ENCODE peak calls at places on chromosomes 7 and 10, in seven cellular contexts. One of them, this sample, is unnamed.

GRCh38 chr10:62638062-62638477 is 166.4 kb upstream of the ADO start:
- DNase-seq in NCI-H774: no peak
- DNase-seq in nephron progenitor cell: no peak
- DNase-seq in GM12891: no peak
- DNase-seq in NCI-H2171 treated with DMSO at 0.1 percent for 48 hours: no peak
- DNase-seq in body of pancreas: no peak
- DNase-seq in amniotic stem cell: no peak
- DNase-seq in this sample: no peak

GRCh38 chr10:30967654-30968421 is 63.8 kb downstream of the ZNF438 start:
- DNase-seq in NCI-H2171 treated with DMSO at 0.1 percent for 48 hours: no peak
- DNase-seq in amniotic stem cell: no peak
- DNase-seq in NCI-H774: no peak
- DNase-seq in body of pancreas: no peak
- DNase-seq in GM12891: no peak
- DNase-seq in nephron progenitor cell: no peak
- DNase-seq in this sample: no peak

GRCh38 chr7:29080803-29081202 is 65.5 kb downstream of the CPVL start:
- DNase-seq in body of pancreas: no peak
- DNase-seq in nephron progenitor cell: no peak
- DNase-seq in NCI-H2171 treated with DMSO at 0.1 percent for 48 hours: no peak
- DNase-seq in GM12891: no peak
- DNase-seq in amniotic stem cell: no peak
- DNase-seq in NCI-H774: no peak
- DNase-seq in this sample: no peak

GRCh38 chr10:102678842-102679289 is 34.6 kb downstream of the TRIM8 start:
- DNase-seq in body of pancreas: peak; percentile 78
- DNase-seq in NCI-H774: peak; percentile 19
- DNase-seq in amniotic stem cell: no peak
- DNase-seq in NCI-H2171 treated with DMSO at 0.1 percent for 48 hours: no peak
- DNase-seq in nephron progenitor cell: peak; percentile 85
- DNase-seq in GM12891: no peak
- DNase-seq in this sample: peak; percentile 93

GRCh38 chr7:24729365-24730017 is 27.8 kb downstream of the GSDME start:
- DNase-seq in nephron progenitor cell: no peak
- DNase-seq in body of pancreas: no peak
- DNase-seq in amniotic stem cell: no peak
- DNase-seq in NCI-H774: no peak
- DNase-seq in NCI-H2171 treated with DMSO at 0.1 percent for 48 hours: no peak
- DNase-seq in GM12891: no peak
- DNase-seq in this sample: no peak

GRCh38 chr10:62831346-62831745 is 15.2 kb upstream of the EGR2 start:
- DNase-seq in NCI-H2171 treated with DMSO at 0.1 percent for 48 hours: no peak
- DNase-seq in GM12891: no peak
- DNase-seq in amniotic stem cell: no peak
- DNase-seq in nephron progenitor cell: no peak
- DNase-seq in body of pancreas: no peak
- DNase-seq in NCI-H774: no peak
- DNase-seq in this sample: no peak

GRCh38 chr7:39595102-39595620 is 28.2 kb upstream of the RALA start:
- DNase-seq in body of pancreas: no peak
- DNase-seq in nephron progenitor cell: no peak
- DNase-seq in amniotic stem cell: no peak
- DNase-seq in GM12891: no peak
- DNase-seq in NCI-H774: no peak
- DNase-seq in NCI-H2171 treated with DMSO at 0.1 percent for 48 hours: no peak
- DNase-seq in this sample: no peak

GRCh38 chr10:60271319-60272040 is 118.2 kb downstream of the ANK3 start:
- DNase-seq in body of pancreas: no peak
- DNase-seq in GM12891: no peak
- DNase-seq in NCI-H774: no peak
- DNase-seq in amniotic stem cell: no peak
- DNase-seq in nephron progenitor cell: no peak
- DNase-seq in NCI-H2171 treated with DMSO at 0.1 percent for 48 hours: no peak
- DNase-seq in this sample: no peak

GRCh38 chr7:116798205-116798730 is 64.1 kb upstream of the CAPZA2 start:
- DNase-seq in NCI-H2171 treated with DMSO at 0.1 percent for 48 hours: no peak
- DNase-seq in GM12891: no peak
- DNase-seq in NCI-H774: no peak
- DNase-seq in nephron progenitor cell: no peak
- DNase-seq in body of pancreas: no peak
- DNase-seq in amniotic stem cell: no peak
- DNase-seq in this sample: no peak

GRCh38 chr10:91766676-91767075 is 31.6 kb upstream of the TNKS2 start:
- DNase-seq in NCI-H774: no peak
- DNase-seq in GM12891: no peak
- DNase-seq in NCI-H2171 treated with DMSO at 0.1 percent for 48 hours: no peak
- DNase-seq in nephron progenitor cell: no peak
- DNase-seq in body of pancreas: no peak
- DNase-seq in amniotic stem cell: no peak
- DNase-seq in this sample: no peak

GRCh38 chr7:65308300-65308678 is 65.4 kb upstream of the ZNF92 start:
- DNase-seq in NCI-H774: no peak
- DNase-seq in NCI-H2171 treated with DMSO at 0.1 percent for 48 hours: no peak
- DNase-seq in body of pancreas: no peak
- DNase-seq in nephron progenitor cell: no peak
- DNase-seq in amniotic stem cell: no peak
- DNase-seq in GM12891: no peak
- DNase-seq in this sample: no peak

GRCh38 chr7:151839511-151839921 is 37.4 kb downstream of the PRKAG2 start:
- DNase-seq in nephron progenitor cell: no peak
- DNase-seq in GM12891: no peak
- DNase-seq in amniotic stem cell: no peak
- DNase-seq in NCI-H774: no peak
- DNase-seq in NCI-H2171 treated with DMSO at 0.1 percent for 48 hours: no peak
- DNase-seq in body of pancreas: no peak
- DNase-seq in this sample: no peak

GRCh38 chr10:48608279-48608681 is 3.4 kb upstream of the ARHGAP22 start:
- DNase-seq in nephron progenitor cell: peak; percentile 51
- DNase-seq in amniotic stem cell: no peak
- DNase-seq in body of pancreas: peak; percentile 47
- DNase-seq in NCI-H774: peak; percentile 33
- DNase-seq in NCI-H2171 treated with DMSO at 0.1 percent for 48 hours: peak; percentile 46
- DNase-seq in GM12891: peak; percentile 67
- DNase-seq in this sample: peak; percentile 82

GRCh38 chr10:80289451-80290287 is at the start of gene MAT1A:
- DNase-seq in NCI-H774: peak; percentile 63
- DNase-seq in body of pancreas: peak; percentile 77
- DNase-seq in NCI-H2171 treated with DMSO at 0.1 percent for 48 hours: peak; percentile 34
- DNase-seq in GM12891: no peak
- DNase-seq in nephron progenitor cell: no peak
- DNase-seq in amniotic stem cell: no peak
- DNase-seq in this sample: peak; percentile 66

GRCh38 chr7:118949031-118949430 is 724.5 kb downstream of the ANKRD7 start:
- DNase-seq in amniotic stem cell: no peak
- DNase-seq in NCI-H2171 treated with DMSO at 0.1 percent for 48 hours: no peak
- DNase-seq in body of pancreas: no peak
- DNase-seq in nephron progenitor cell: no peak
- DNase-seq in GM12891: no peak
- DNase-seq in NCI-H774: no peak
- DNase-seq in this sample: no peak

GRCh38 chr10:52326382-52326781 is 12.3 kb downstream of the DKK1 start:
- DNase-seq in body of pancreas: no peak
- DNase-seq in NCI-H2171 treated with DMSO at 0.1 percent for 48 hours: no peak
- DNase-seq in amniotic stem cell: no peak
- DNase-seq in GM12891: no peak
- DNase-seq in NCI-H774: no peak
- DNase-seq in nephron progenitor cell: no peak
- DNase-seq in this sample: no peak

GRCh38 chr7:84637568-84638338 is 443.2 kb upstream of the SEMA3A start:
- DNase-seq in GM12891: no peak
- DNase-seq in NCI-H774: no peak
- DNase-seq in nephron progenitor cell: no peak
- DNase-seq in amniotic stem cell: peak; percentile 21
- DNase-seq in body of pancreas: no peak
- DNase-seq in NCI-H2171 treated with DMSO at 0.1 percent for 48 hours: no peak
- DNase-seq in this sample: no peak

GRCh38 chr10:116809528-116810500 is 39.5 kb upstream of the ENO4 start:
- DNase-seq in nephron progenitor cell: peak; percentile 52
- DNase-seq in NCI-H2171 treated with DMSO at 0.1 percent for 48 hours: peak; percentile 12
- DNase-seq in GM12891: no peak
- DNase-seq in amniotic stem cell: no peak
- DNase-seq in body of pancreas: peak; percentile 53
- DNase-seq in NCI-H774: peak; percentile 27
- DNase-seq in this sample: peak; percentile 73

GRCh38 chr10:124649209-124649608 is 95.0 kb downstream of the FAM53B start:
- DNase-seq in GM12891: no peak
- DNase-seq in amniotic stem cell: no peak
- DNase-seq in NCI-H774: no peak
- DNase-seq in body of pancreas: no peak
- DNase-seq in nephron progenitor cell: no peak
- DNase-seq in NCI-H2171 treated with DMSO at 0.1 percent for 48 hours: no peak
- DNase-seq in this sample: no peak

GRCh38 chr10:125284875-125285597 is 124.7 kb upstream of the CTBP2 start:
- DNase-seq in nephron progenitor cell: no peak
- DNase-seq in NCI-H774: no peak
- DNase-seq in amniotic stem cell: no peak
- DNase-seq in GM12891: no peak
- DNase-seq in NCI-H2171 treated with DMSO at 0.1 percent for 48 hours: peak; percentile 1
- DNase-seq in body of pancreas: no peak
- DNase-seq in this sample: peak; percentile 46

GRCh38 chr7:46969303-46970130 is 612.4 kb downstream of the TNS3 start:
- DNase-seq in body of pancreas: no peak
- DNase-seq in NCI-H2171 treated with DMSO at 0.1 percent for 48 hours: no peak
- DNase-seq in NCI-H774: no peak
- DNase-seq in GM12891: no peak
- DNase-seq in amniotic stem cell: no peak
- DNase-seq in nephron progenitor cell: no peak
- DNase-seq in this sample: no peak

GRCh38 chr10:121309164-121309563 is 289.1 kb downstream of the FGFR2 start:
- DNase-seq in nephron progenitor cell: no peak
- DNase-seq in NCI-H2171 treated with DMSO at 0.1 percent for 48 hours: no peak
- DNase-seq in NCI-H774: no peak
- DNase-seq in GM12891: no peak
- DNase-seq in body of pancreas: no peak
- DNase-seq in amniotic stem cell: no peak
- DNase-seq in this sample: no peak

GRCh38 chr10:93566435-93567276 is at the start of gene FFAR4:
- DNase-seq in body of pancreas: peak; percentile 48
- DNase-seq in NCI-H2171 treated with DMSO at 0.1 percent for 48 hours: no peak
- DNase-seq in nephron progenitor cell: peak; percentile 55
- DNase-seq in GM12891: no peak
- DNase-seq in NCI-H774: peak; percentile 27
- DNase-seq in amniotic stem cell: no peak
- DNase-seq in this sample: peak; percentile 64

GRCh38 chr10:87651801-87652200 is 7.9 kb upstream of the PAPSS2 start:
- DNase-seq in NCI-H2171 treated with DMSO at 0.1 percent for 48 hours: no peak
- DNase-seq in GM12891: no peak
- DNase-seq in nephron progenitor cell: no peak
- DNase-seq in NCI-H774: no peak
- DNase-seq in body of pancreas: no peak
- DNase-seq in amniotic stem cell: no peak
- DNase-seq in this sample: peak; percentile 41

GRCh38 chr7:24580283-24580946 is 7.2 kb downstream of the PALS2 start:
- DNase-seq in NCI-H774: no peak
- DNase-seq in body of pancreas: no peak
- DNase-seq in amniotic stem cell: no peak
- DNase-seq in GM12891: no peak
- DNase-seq in nephron progenitor cell: no peak
- DNase-seq in NCI-H2171 treated with DMSO at 0.1 percent for 48 hours: no peak
- DNase-seq in this sample: no peak

GRCh38 chr7:1961776-1962276 is 270.9 kb downstream of the MAD1L1 start:
- DNase-seq in GM12891: no peak
- DNase-seq in nephron progenitor cell: no peak
- DNase-seq in body of pancreas: no peak
- DNase-seq in NCI-H774: no peak
- DNase-seq in NCI-H2171 treated with DMSO at 0.1 percent for 48 hours: no peak
- DNase-seq in amniotic stem cell: peak; percentile 89
- DNase-seq in this sample: no peak